ENCODE peak calls at places on chromosomes 4 and X, in eight cellular contexts. B is breast epithelium, X is neural progenitor cell, C is tibial nerve, S is heart right ventricle, E is uterus, P is body of pancreas, M is astrocyte of the spinal cord. H is an unnamed sample.

GRCh38 chr4:4714330-4714729 is 145.1 kb upstream of the MSX1 start:
- DNase-seq in B (no peak), X (no peak), C (no peak), S (no peak), E (no peak), P (no peak), M (peak), H (no peak)

GRCh38 chr4:26288308-26288982 is 32.4 kb upstream of the RBPJ start:
- DNase-seq in B (no peak), X (no peak), C (no peak), S (no peak), E (no peak), P (peak), M (peak), H (peak)

GRCh38 chr4:74395633-74396032 is 30.7 kb downstream of the EREG start:
- DNase-seq in B (no peak), X (no peak), C (no peak), S (no peak), E (no peak), P (no peak), M (peak), H (no peak)

GRCh38 chr4:20281453-20281852 is 29.7 kb downstream of the SLIT2 start:
- DNase-seq in B (no peak), X (peak), C (no peak), S (no peak), E (no peak), P (no peak), M (no peak), H (no peak)

GRCh38 chrX:41616935-41617334 is 71.8 kb upstream of the GPR34 start:
- DNase-seq in B (no peak), X (peak), C (no peak), S (no peak), E (no peak), P (no peak), M (no peak), H (no peak)

GRCh38 chr4:144954224-144954623 is 143.8 kb downstream of the ANAPC10 start:
- DNase-seq in B (no peak), X (peak), C (no peak), S (no peak), E (no peak), P (no peak), M (no peak), H (no peak)

GRCh38 chrX:147180886-147181285 is 366.3 kb upstream of the CXorf51A start:
- DNase-seq in B (no peak), X (no peak), C (no peak), S (no peak), E (no peak), P (no peak), M (no peak), H (no peak)

GRCh38 chr4:92045718-92046117 is 258.0 kb upstream of the GRID2 start:
- DNase-seq in B (no peak), X (no peak), C (no peak), S (no peak), E (no peak), P (no peak), M (no peak), H (no peak)

GRCh38 chr4:136687118-136687517 is 845.2 kb downstream of the PCDH18 start:
- DNase-seq in B (no peak), X (peak), C (no peak), S (no peak), E (no peak), P (no peak), M (no peak), H (no peak)

GRCh38 chr4:167903291-167903721 is 189.0 kb upstream of the ANXA10 start:
- DNase-seq in B (no peak), X (no peak), C (no peak), S (no peak), E (no peak), P (no peak), M (peak), H (peak)

GRCh38 chr4:151481813-151482212 is 72.8 kb downstream of the FHIP1A start:
- DNase-seq in B (no peak), X (no peak), C (no peak), S (no peak), E (no peak), P (no peak), M (no peak), H (no peak)

GRCh38 chr4:74624351-74625151 is 169.8 kb downstream of the BTC start:
- DNase-seq in B (no peak), X (no peak), C (no peak), S (no peak), E (no peak), P (no peak), M (peak), H (peak)

GRCh38 chrX:110383414-110383813 is 24.8 kb downstream of the RTL9 start:
- DNase-seq in B (no peak), X (no peak), C (no peak), S (no peak), E (no peak), P (no peak), M (peak), H (peak)

GRCh38 chr4:184649971-184650855 is 675 bp downstream of the PRIMPOL start:
- DNase-seq in B (no peak), X (peak), C (peak), S (no peak), E (no peak), P (peak), M (peak), H (peak)

GRCh38 chrX:154417157-154417556 is 5.8 kb downstream of the TAFAZZIN start:
- DNase-seq in B (no peak), X (no peak), C (no peak), S (no peak), E (no peak), P (no peak), M (no peak), H (no peak)

GRCh38 chr4:186798951-186799659 is 75.4 kb upstream of the FAT1 start:
- DNase-seq in B (no peak), X (no peak), C (no peak), S (no peak), E (no peak), P (no peak), M (no peak), H (no peak)

GRCh38 chr4:140726776-140727500 is 29.2 kb downstream of the TBC1D9 start:
- DNase-seq in B (no peak), X (no peak), C (no peak), S (no peak), E (no peak), P (peak), M (no peak), H (peak)

GRCh38 chr4:82710202-82710929 is 88.2 kb downstream of the SCD5 start:
- DNase-seq in B (no peak), X (peak), C (no peak), S (no peak), E (no peak), P (no peak), M (no peak), H (no peak)

GRCh38 chr4:159227378-159227777 is 124.5 kb downstream of the RAPGEF2 start:
- DNase-seq in B (no peak), X (no peak), C (no peak), S (no peak), E (no peak), P (no peak), M (no peak), H (peak)
- H3K4me3 ChIP-seq in B (no peak), X (no peak), C (no peak), S (peak), E (no peak), P (no peak), M (no peak), H (no peak)

GRCh38 chr4:16027114-16027513 is 56.7 kb downstream of the PROM1 start:
- DNase-seq in B (no peak), X (no peak), C (no peak), S (no peak), E (no peak), P (peak), M (no peak), H (peak)

GRCh38 chr4:16025268-16025667 is 58.6 kb downstream of the PROM1 start:
- DNase-seq in B (no peak), X (no peak), C (no peak), S (no peak), E (no peak), P (no peak), M (no peak), H (no peak)

GRCh38 chr4:16027626-16028025 is 56.2 kb downstream of the PROM1 start:
- DNase-seq in B (no peak), X (no peak), C (no peak), S (no peak), E (no peak), P (no peak), M (peak), H (no peak)

GRCh38 chr4:16024009-16024408 is 59.8 kb downstream of the PROM1 start:
- DNase-seq in B (no peak), X (no peak), C (no peak), S (no peak), E (no peak), P (no peak), M (no peak), H (peak)

DNA sequence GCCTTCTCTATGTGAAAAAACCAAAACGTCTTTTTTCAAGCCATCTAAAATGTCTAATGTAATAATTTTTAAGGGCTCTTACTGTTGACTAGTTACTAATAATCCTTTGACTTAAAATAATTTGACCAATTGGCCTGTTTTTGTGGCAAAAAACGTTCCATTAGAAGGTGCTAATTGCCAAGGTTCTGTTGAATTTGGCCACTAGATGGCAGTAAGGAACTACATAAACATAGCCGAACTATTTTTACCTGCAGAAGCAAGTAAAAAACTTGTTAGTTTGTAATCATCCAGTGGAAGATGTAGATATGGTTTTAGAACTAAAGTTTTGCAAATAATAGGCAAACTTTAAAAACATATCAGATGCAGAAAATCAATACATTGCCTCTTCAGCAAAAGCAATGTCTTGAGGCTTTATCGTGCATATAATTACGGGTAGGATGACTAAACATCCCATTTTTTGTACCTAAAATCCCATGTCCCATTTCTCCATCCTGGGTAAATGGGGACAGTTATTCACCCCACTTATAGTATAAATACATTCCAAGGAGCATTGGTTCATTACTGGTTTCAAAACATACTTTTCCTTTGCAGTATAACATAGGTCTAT is 57.6 kb downstream of the PROM1 start:
- DNase-seq in B (no peak), X (peak), C (peak), S (peak), E (peak), P (peak), M (peak), H (peak)
- TF ChIP-seq CTCF in B (peak), X (peak), C (peak), S (peak), E (peak), P (peak), M (peak), H (peak)

GRCh38 chr4:7067147-7067522 is 729 bp downstream of the GRPEL1 start:
- DNase-seq in B (no peak), X (no peak), C (no peak), S (no peak), E (no peak), P (peak), M (no peak), H (peak)

GRCh38 chr4:7067523-7068278 is at the start of gene GRPEL1:
- DNase-seq in B (no peak), X (peak), C (peak), S (peak), E (peak), P (peak), M (peak), H (peak)

GRCh38 chr4:7068279-7068842 is 497 bp upstream of the GRPEL1 start:
- DNase-seq in B (peak), X (no peak), C (no peak), S (no peak), E (no peak), P (no peak), M (no peak), H (no peak)

GRCh38 chr4:7066006-7066405 is 1.9 kb downstream of the GRPEL1 start:
- DNase-seq in B (no peak), X (no peak), C (no peak), S (no peak), E (no peak), P (no peak), M (no peak), H (no peak)

DNA sequence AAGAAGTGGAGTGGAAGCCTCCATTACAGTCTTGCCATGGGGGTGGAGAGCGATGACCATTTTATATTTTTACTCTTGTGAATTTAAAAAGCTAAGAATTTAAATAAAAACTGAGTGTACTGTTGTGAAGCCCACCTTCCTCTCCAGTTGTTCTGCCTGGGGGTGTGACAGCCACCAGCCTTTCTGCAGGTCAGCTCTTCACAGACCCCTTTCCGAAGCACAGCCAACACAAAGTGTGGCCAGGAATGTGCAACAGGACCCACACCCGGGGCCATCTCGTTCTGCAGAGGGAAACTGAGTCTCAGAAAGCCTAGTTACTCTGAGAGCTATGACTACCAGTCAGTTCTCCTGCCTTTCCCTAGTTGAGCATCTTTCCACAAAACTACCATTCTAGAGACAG is 1.4 kb downstream of the GRPEL1 start:
- DNase-seq in B (no peak), X (no peak), C (no peak), S (no peak), E (no peak), P (no peak), M (no peak), H (no peak)
- H3K4me3 ChIP-seq in B (no peak), X (peak), C (peak), S (peak), E (no peak), P (no peak), M (peak), H (peak)

GRCh38 chr4:110682311-110682710 is 59.4 kb upstream of the PITX2 start:
- DNase-seq in B (no peak), X (no peak), C (no peak), S (no peak), E (no peak), P (no peak), M (no peak), H (no peak)

GRCh38 chr4:110680217-110680616 is 57.3 kb upstream of the PITX2 start:
- DNase-seq in B (no peak), X (no peak), C (no peak), S (no peak), E (no peak), P (no peak), M (no peak), H (no peak)

GRCh38 chr4:110683600-110683999 is 60.7 kb upstream of the PITX2 start:
- DNase-seq in B (no peak), X (no peak), C (no peak), S (no peak), E (no peak), P (no peak), M (no peak), H (no peak)

GRCh38 chr4:110678517-110678916 is 55.6 kb upstream of the PITX2 start:
- DNase-seq in B (no peak), X (no peak), C (no peak), S (no peak), E (no peak), P (no peak), M (no peak), H (no peak)

DNA sequence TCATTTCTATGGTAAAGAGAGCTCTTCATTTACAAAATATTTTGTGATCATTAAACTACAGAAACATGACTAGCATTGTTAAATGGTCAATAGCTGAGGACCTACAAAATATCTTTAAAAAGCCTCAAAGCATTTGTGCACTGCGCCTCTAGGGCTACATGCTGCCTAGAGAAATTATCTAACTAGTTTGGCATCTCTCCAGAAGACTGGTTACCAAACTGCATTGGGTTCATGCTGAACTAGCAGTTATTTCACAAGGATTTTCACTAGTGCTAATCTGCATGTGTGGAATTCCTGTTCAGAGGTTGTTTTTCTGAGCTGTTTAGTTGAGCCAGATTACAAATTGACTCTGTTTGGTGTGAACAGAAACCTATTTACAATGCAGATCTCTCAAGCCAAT is 58.5 kb upstream of the PITX2 start:
- DNase-seq in B (no peak), X (no peak), C (no peak), S (no peak), E (no peak), P (no peak), M (no peak), H (peak)
- TF ChIP-seq CTCF in B (no peak), X (no peak), C (no peak), S (no peak), E (no peak), P (no peak), M (no peak), H (no peak)

GRCh38 chr4:81021995-81022394 is 8.5 kb upstream of the BMP3 start:
- DNase-seq in B (no peak), X (no peak), C (no peak), S (no peak), E (no peak), P (no peak), M (no peak), H (no peak)
- H3K4me3 ChIP-seq in B (no peak), X (no peak), C (no peak), S (no peak), E (no peak), P (no peak), M (no peak), H (no peak)

DNA sequence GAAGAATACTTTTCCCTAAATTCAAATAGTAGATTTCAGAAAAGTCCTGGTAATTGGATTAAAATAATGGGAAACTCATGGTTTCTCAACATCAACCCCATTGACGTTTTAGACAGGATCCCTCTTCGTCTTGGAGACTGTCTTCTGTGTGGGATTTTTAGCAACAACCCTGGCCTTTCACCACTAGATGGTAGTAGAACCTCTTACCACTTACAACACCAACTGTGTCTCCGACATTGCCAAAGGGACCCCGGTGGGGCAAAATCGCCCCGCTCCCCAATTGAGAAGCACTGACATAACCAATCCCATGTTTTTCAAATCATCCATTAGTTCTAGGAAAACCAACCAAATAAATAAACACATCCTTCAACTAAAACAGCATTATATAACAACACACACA is 16.9 kb upstream of the ANOS1 start:
- DNase-seq in B (no peak), X (peak), C (no peak), S (no peak), E (no peak), P (peak), M (peak), H (peak)
- TF ChIP-seq CTCF in B (no peak), X (peak), C (peak), S (peak), E (peak), P (peak), M (peak), H (peak)